ENCODE peak calls at places on chromosome 2, in ten cellular contexts. J is body of pancreas, K is erythroblast, Q is transverse colon, B is A549, R is GM12892, N is esophagus squamous epithelium, T is esophagus muscularis mucosa, U is prostate gland, F is ovary. H is an unnamed sample.

GRCh38 chr2:19574788-19575260 is 216.4 kb upstream of the OSR1 start:
- DNase-seq in J (peak; percentile 38), K (no peak), Q (peak; percentile 39), B (no peak), R (no peak), N (no peak), T (no peak), U (no peak), F (peak; percentile 47), H (peak; percentile 40)

GRCh38 chr2:216109962-216110614 is 940 bp downstream of the XRCC5 start:
- DNase-seq in J (no peak), K (peak; percentile 67), Q (no peak), B (peak; percentile 23), R (no peak), N (no peak), T (no peak), U (no peak), F (no peak), H (no peak)

GRCh38 chr2:173574713-173575112 is 220.0 kb downstream of the CDCA7 start:
- DNase-seq in J (no peak), K (no peak), Q (no peak), B (no peak), R (no peak), N (no peak), T (no peak), U (no peak), F (no peak), H (no peak)

GRCh38 chr2:157691131-157691530 is 62.5 kb upstream of the ACVR1C start:
- DNase-seq in J (no peak), K (no peak), Q (no peak), B (no peak), R (no peak), N (no peak), T (no peak), U (no peak), F (no peak), H (no peak)

GRCh38 chr2:205970348-205970747 is 115.6 kb downstream of the INO80D start:
- DNase-seq in J (no peak), K (no peak), Q (no peak), B (no peak), R (no peak), N (no peak), T (no peak), U (no peak), F (no peak), H (no peak)

GRCh38 chr2:206435738-206436137 is 7.6 kb upstream of the ADAM23 start:
- DNase-seq in J (no peak), K (no peak), Q (no peak), B (no peak), R (no peak), N (no peak), T (no peak), U (no peak), F (no peak), H (no peak)

GRCh38 chr2:189954989-189955388 is 107.5 kb downstream of the MSTN start:
- DNase-seq in J (no peak), K (no peak), Q (no peak), B (no peak), R (no peak), N (no peak), T (no peak), U (no peak), F (no peak), H (no peak)

GRCh38 chr2:37379881-37380296 is 35.5 kb downstream of the QPCT start:
- DNase-seq in J (no peak), K (no peak), Q (no peak), B (no peak), R (no peak), N (no peak), T (peak; percentile 66), U (no peak), F (peak; percentile 39), H (no peak)

GRCh38 chr2:163465440-163465839 is 270.4 kb downstream of the FIGN start:
- DNase-seq in J (no peak), K (no peak), Q (no peak), B (no peak), R (no peak), N (no peak), T (no peak), U (no peak), F (no peak), H (no peak)

GRCh38 chr2:199228887-199229819 is 228.6 kb downstream of the SATB2 start:
- DNase-seq in J (no peak), K (no peak), Q (no peak), B (no peak), R (no peak), N (no peak), T (no peak), U (no peak), F (no peak), H (no peak)

GRCh38 chr2:172704072-172704936 is 31.3 kb upstream of the RAPGEF4 start:
- DNase-seq in J (no peak), K (peak; percentile 11), Q (no peak), B (peak; percentile 38), R (no peak), N (no peak), T (no peak), U (no peak), F (no peak), H (no peak)

DNA sequence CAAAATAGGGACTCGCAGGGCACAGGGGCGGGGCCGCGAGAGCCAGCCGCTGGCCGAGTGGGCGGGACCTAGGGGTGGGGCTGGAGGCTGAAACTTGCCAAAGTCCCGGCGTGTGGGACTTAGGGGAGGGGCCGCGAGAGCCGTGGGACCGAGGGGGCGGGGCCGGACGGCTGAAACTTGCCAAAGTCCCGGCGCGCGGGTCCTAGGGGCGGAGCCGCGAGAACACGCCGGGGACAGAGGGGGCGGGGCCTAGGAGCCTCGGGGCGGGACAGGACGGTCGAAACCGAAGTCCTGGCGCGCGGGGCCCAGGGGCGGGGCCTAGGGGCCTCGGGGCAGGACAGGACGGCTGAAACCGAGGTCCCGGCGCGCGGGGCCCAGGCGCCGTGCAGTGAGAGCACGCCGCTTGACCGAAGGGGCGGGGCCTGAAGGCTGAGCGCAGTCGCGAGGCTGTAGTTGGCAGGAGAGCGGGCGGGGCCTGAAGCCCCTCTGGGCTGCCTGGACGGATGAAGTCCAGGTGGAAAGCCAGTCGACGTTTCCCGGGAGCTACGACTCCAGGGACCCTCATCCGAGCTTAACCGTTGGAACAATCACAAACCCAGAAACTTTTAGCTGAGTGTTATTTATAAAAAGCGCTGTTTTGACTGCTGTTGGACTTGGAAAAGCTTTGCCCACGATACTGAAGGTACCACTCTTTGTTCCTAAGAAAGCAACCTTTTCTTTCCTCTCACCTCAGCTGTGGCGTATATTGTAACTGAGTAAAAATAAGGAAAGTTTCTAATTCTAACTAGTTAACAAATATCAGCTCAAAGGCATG is 475 bp upstream of the BARD1 start:
- DNase-seq in J (peak; percentile 100), K (peak; percentile 98), Q (peak; percentile 100), B (peak; percentile 83), R (peak; percentile 84), N (peak; percentile 91), T (peak; percentile 99), U (peak; percentile 98), F (peak; percentile 100), H (peak; percentile 100)
- TF ChIP-seq POLR2A in J (peak; percentile 68), K (peak; percentile 25), Q (no peak), B (peak; percentile 75), R (peak; percentile 75), N (peak; percentile 61), T (no peak), U (peak; percentile 77), F (peak; percentile 44), H (peak; percentile 60)

DNA sequence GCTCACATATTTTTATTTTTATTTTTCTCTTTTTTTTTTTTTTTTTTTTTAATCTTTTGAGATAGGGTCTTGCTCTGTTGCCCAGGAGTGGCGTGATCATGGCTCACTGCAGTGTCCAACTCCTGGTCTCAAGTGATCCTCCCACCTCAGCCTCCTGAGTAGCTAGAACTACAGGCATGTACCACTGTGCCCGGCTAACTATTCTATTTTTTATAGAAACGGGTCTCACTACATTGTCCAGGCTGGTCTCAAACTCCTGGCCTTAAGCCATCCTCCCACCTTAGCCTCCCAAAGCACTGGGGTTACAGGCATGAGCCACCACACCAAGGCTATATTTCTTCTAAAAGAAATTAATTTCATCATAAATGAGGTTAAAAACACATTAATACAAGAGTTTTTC is 45.9 kb downstream of the PTRHD1 start:
- DNase-seq in J (no peak), K (no peak), Q (no peak), B (no peak), R (no peak), N (no peak), T (no peak), U (no peak), F (no peak), H (no peak)
- TF ChIP-seq POLR2A in J (no peak), K (no peak), Q (no peak), B (no peak), R (no peak), N (no peak), T (no peak), U (no peak), F (no peak), H (no peak)

DNA sequence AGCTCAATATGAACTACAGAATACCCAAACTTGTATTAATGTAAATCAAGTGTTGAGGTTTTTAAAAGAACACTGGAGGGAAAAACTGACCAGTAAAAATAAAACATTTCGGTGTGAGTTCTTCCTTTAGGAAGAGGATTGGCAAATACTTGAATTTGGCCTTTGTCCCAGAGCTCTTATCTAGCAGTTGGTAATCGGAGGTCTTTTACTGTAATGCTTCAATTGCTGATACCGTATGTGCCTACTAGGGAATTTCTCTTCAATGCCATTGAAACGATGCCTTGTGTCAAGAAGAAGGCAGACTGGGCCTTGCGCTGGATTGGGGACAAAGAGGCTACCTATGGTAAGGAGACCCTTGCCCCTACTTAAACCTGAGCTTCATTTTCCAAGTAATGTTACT is 4.1 kb downstream of the RRM2 start:
- DNase-seq in J (no peak), K (peak; percentile 66), Q (no peak), B (no peak), R (no peak), N (no peak), T (no peak), U (no peak), F (no peak), H (no peak)
- TF ChIP-seq POLR2A in J (no peak), K (peak; percentile 51), Q (no peak), B (no peak), R (peak; percentile 13), N (no peak), T (no peak), U (no peak), F (no peak), H (no peak)

GRCh38 chr2:241314933-241315182 is 614 bp downstream of the HDLBP start:
- DNase-seq in J (no peak), K (no peak), Q (no peak), B (no peak), R (no peak), N (no peak), T (no peak), U (no peak), F (no peak), H (no peak)

GRCh38 chr2:241315183-241315878 is at the start of gene HDLBP:
- DNase-seq in J (peak; percentile 99), K (peak; percentile 99), Q (peak; percentile 100), B (peak; percentile 94), R (peak; percentile 94), N (peak; percentile 94), T (peak; percentile 100), U (peak; percentile 99), F (peak; percentile 100), H (peak; percentile 99)

GRCh38 chr2:241316825-241317224 is 1.1 kb downstream of the SEPTIN2 start:
- DNase-seq in J (peak; percentile 22), K (no peak), Q (no peak), B (no peak), R (no peak), N (no peak), T (no peak), U (peak; percentile 24), F (no peak), H (no peak)

GRCh38 chr2:241317391-241317790 is 1.7 kb downstream of the SEPTIN2 start:
- DNase-seq in J (no peak), K (no peak), Q (no peak), B (no peak), R (no peak), N (no peak), T (no peak), U (no peak), F (no peak), H (no peak)

GRCh38 chr2:241315879-241316700 is at the start of gene SEPTIN2:
- DNase-seq in J (peak; percentile 39), K (peak; percentile 85), Q (peak; percentile 78), B (peak; percentile 36), R (no peak), N (peak; percentile 72), T (peak; percentile 96), U (peak; percentile 32), F (no peak), H (no peak)
- TF ChIP-seq POLR2A in J (no peak), K (no peak), Q (peak; percentile 60), B (peak; percentile 68), R (no peak), N (peak; percentile 90), T (peak; percentile 75), U (peak; percentile 85), F (peak; percentile 75), H (peak; percentile 89)

H was measured in uterus.